ENCODE peak calls at places on chromosomes 11 and 22, in ten cellular contexts. One of them, this sample, is unnamed.
A peak's percentile ranks its signal among the peaks of the same experiment; 100 is the strongest.

GRCh38 chr11:5891216-5891800 is 1.7 kb upstream of the OR52E5 start:
- DNase-seq in BJ: no peak
- DNase-seq in fibroblast of pulmonary artery: peak; percentile 29
- DNase-seq in choroid plexus epithelial cell: peak; percentile 30
- DNase-seq in cardiac fibroblast: peak; percentile 36
- DNase-seq in astrocyte of the spinal cord: peak; percentile 4
- DNase-seq in fibroblast of lung: peak; percentile 16
- DNase-seq in CD8-positive, alpha-beta T cell: no peak
- DNase-seq in brain microvascular endothelial cell: no peak
- DNase-seq in lower lobe of right lung: no peak
- DNase-seq in this sample: peak; percentile 4

GRCh38 chr22:25923952-25924351 is 182.0 kb downstream of the MYO18B start:
- DNase-seq in fibroblast of pulmonary artery: no peak
- DNase-seq in fibroblast of lung: no peak
- DNase-seq in choroid plexus epithelial cell: no peak
- DNase-seq in BJ: no peak
- DNase-seq in CD8-positive, alpha-beta T cell: no peak
- DNase-seq in brain microvascular endothelial cell: no peak
- DNase-seq in astrocyte of the spinal cord: no peak
- DNase-seq in cardiac fibroblast: no peak
- DNase-seq in lower lobe of right lung: no peak
- DNase-seq in this sample: no peak

GRCh38 chr11:15590131-15590530 is 475.4 kb downstream of the INSC start:
- DNase-seq in BJ: no peak
- DNase-seq in CD8-positive, alpha-beta T cell: no peak
- DNase-seq in brain microvascular endothelial cell: no peak
- DNase-seq in lower lobe of right lung: no peak
- DNase-seq in fibroblast of lung: peak; percentile 36
- DNase-seq in cardiac fibroblast: no peak
- DNase-seq in choroid plexus epithelial cell: no peak
- DNase-seq in fibroblast of pulmonary artery: no peak
- DNase-seq in astrocyte of the spinal cord: no peak
- DNase-seq in this sample: peak; percentile 8

GRCh38 chr22:38707346-38707745 is 1.6 kb downstream of the GTPBP1 start:
- DNase-seq in fibroblast of lung: peak; percentile 22
- DNase-seq in choroid plexus epithelial cell: peak; percentile 64
- DNase-seq in brain microvascular endothelial cell: no peak
- DNase-seq in CD8-positive, alpha-beta T cell: no peak
- DNase-seq in BJ: no peak
- DNase-seq in fibroblast of pulmonary artery: peak; percentile 58
- DNase-seq in cardiac fibroblast: peak; percentile 32
- DNase-seq in lower lobe of right lung: no peak
- DNase-seq in astrocyte of the spinal cord: peak; percentile 15
- DNase-seq in this sample: no peak

GRCh38 chr22:48663297-48663696 is 1164.4 kb downstream of the BRD1 start:
- DNase-seq in fibroblast of lung: no peak
- DNase-seq in astrocyte of the spinal cord: no peak
- DNase-seq in brain microvascular endothelial cell: no peak
- DNase-seq in lower lobe of right lung: no peak
- DNase-seq in BJ: no peak
- DNase-seq in cardiac fibroblast: no peak
- DNase-seq in fibroblast of pulmonary artery: peak; percentile 0
- DNase-seq in CD8-positive, alpha-beta T cell: no peak
- DNase-seq in choroid plexus epithelial cell: no peak
- DNase-seq in this sample: no peak

GRCh38 chr22:47298017-47298820 is 535.8 kb downstream of the TBC1D22A start:
- DNase-seq in CD8-positive, alpha-beta T cell: no peak
- DNase-seq in astrocyte of the spinal cord: no peak
- DNase-seq in brain microvascular endothelial cell: no peak
- DNase-seq in lower lobe of right lung: no peak
- DNase-seq in fibroblast of pulmonary artery: no peak
- DNase-seq in fibroblast of lung: peak; percentile 43
- DNase-seq in BJ: no peak
- DNase-seq in choroid plexus epithelial cell: peak; percentile 12
- DNase-seq in cardiac fibroblast: peak; percentile 7
- DNase-seq in this sample: no peak

GRCh38 chr22:47071812-47072641 is 309.6 kb downstream of the TBC1D22A start:
- DNase-seq in fibroblast of pulmonary artery: no peak
- DNase-seq in choroid plexus epithelial cell: no peak
- DNase-seq in cardiac fibroblast: no peak
- DNase-seq in CD8-positive, alpha-beta T cell: no peak
- DNase-seq in astrocyte of the spinal cord: no peak
- DNase-seq in brain microvascular endothelial cell: no peak
- DNase-seq in BJ: no peak
- DNase-seq in lower lobe of right lung: no peak
- DNase-seq in fibroblast of lung: no peak
- DNase-seq in this sample: no peak

GRCh38 chr11:31956310-31956709 is 134.6 kb upstream of the RCN1 start:
- DNase-seq in lower lobe of right lung: no peak
- DNase-seq in CD8-positive, alpha-beta T cell: no peak
- DNase-seq in cardiac fibroblast: no peak
- DNase-seq in BJ: no peak
- DNase-seq in brain microvascular endothelial cell: peak; percentile 18
- DNase-seq in astrocyte of the spinal cord: peak; percentile 8
- DNase-seq in choroid plexus epithelial cell: no peak
- DNase-seq in fibroblast of pulmonary artery: no peak
- DNase-seq in fibroblast of lung: no peak
- DNase-seq in this sample: no peak

DNA sequence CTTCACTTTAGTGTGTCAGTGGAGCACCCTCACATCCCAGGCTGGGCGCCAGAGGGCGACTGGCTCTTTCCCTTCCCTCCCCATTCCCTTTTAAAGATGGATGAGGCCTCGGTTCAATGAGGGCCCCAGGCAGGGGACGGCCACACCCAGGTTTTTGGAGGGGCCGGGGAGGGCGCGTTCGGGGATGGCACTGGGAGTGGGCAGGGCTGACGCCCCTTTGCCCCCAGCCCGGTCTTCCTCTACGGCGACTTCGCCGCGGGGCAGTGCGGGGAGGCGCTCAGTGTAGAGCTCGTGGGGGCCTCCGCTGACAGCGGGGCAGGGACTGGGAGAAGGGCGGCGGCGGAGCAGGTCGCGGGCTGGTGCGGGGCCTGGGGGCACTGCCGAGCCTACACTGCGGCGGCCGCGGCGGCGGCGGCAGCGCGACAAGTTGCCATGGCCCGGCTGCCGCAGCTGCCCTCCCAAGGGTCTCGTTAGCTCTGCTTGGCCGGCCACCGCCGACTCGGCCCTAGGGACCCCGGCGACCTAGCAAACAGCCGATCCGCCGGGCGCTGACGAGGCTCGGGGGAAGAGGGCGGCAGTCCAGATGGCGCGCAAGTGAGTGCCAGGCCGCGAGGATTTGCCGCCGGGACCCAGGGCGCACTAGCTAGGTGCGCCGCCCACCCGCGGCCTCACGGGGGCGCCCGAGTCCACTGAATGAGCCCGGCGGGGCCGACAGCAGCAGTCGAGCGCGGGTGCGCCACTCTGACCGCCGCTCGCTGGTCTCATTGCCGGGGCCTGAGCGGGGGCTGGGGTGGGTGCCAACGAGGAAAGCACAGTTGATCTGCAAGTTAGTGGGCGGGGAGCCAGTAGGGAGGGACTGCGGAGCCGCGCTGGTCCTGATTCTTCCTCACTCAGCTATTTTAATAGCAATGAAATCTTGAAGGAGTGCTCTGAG is 92.7 kb downstream of the RRM1 start:
- DNase-seq in lower lobe of right lung: peak; percentile 92
- DNase-seq in brain microvascular endothelial cell: peak; percentile 68
- DNase-seq in cardiac fibroblast: peak; percentile 96
- DNase-seq in BJ: peak; percentile 39
- DNase-seq in fibroblast of pulmonary artery: peak; percentile 86
- DNase-seq in choroid plexus epithelial cell: peak; percentile 81
- DNase-seq in astrocyte of the spinal cord: peak; percentile 87
- DNase-seq in fibroblast of lung: peak; percentile 90
- DNase-seq in CD8-positive, alpha-beta T cell: peak; percentile 72
- DNase-seq in this sample: peak; percentile 79
- H3K4me3 ChIP-seq in lower lobe of right lung: peak overlapping the region; percentile 65
- H3K4me3 ChIP-seq in brain microvascular endothelial cell: peak overlapping the region; percentile 70
- H3K4me3 ChIP-seq in cardiac fibroblast: peak overlapping the region; percentile 60
- H3K4me3 ChIP-seq in BJ: peak overlapping the region; percentile 60
- H3K4me3 ChIP-seq in fibroblast of pulmonary artery: peak overlapping the region; percentile 63
- H3K4me3 ChIP-seq in choroid plexus epithelial cell: peak overlapping the region; percentile 71
- H3K4me3 ChIP-seq in astrocyte of the spinal cord: peak overlapping the region; percentile 57
- H3K4me3 ChIP-seq in fibroblast of lung: peak overlapping the region; percentile 64
- H3K4me3 ChIP-seq in CD8-positive, alpha-beta T cell: peak overlapping the region; percentile 50
- H3K4me3 ChIP-seq in this sample: peak overlapping the region; percentile 62

GRCh38 chr11:3047637-3048036 is 9.6 kb downstream of the CARS1 start:
- DNase-seq in fibroblast of pulmonary artery: no peak
- DNase-seq in BJ: no peak
- DNase-seq in cardiac fibroblast: no peak
- DNase-seq in CD8-positive, alpha-beta T cell: no peak
- DNase-seq in choroid plexus epithelial cell: no peak
- DNase-seq in lower lobe of right lung: no peak
- DNase-seq in brain microvascular endothelial cell: no peak
- DNase-seq in astrocyte of the spinal cord: no peak
- DNase-seq in fibroblast of lung: no peak
- DNase-seq in this sample: no peak

GRCh38 chr11:3052109-3052479 is 5.1 kb downstream of the CARS1 start:
- DNase-seq in astrocyte of the spinal cord: no peak
- DNase-seq in BJ: no peak
- DNase-seq in choroid plexus epithelial cell: no peak
- DNase-seq in cardiac fibroblast: no peak
- DNase-seq in CD8-positive, alpha-beta T cell: no peak
- DNase-seq in lower lobe of right lung: no peak
- DNase-seq in brain microvascular endothelial cell: no peak
- DNase-seq in fibroblast of pulmonary artery: no peak
- DNase-seq in fibroblast of lung: no peak
- DNase-seq in this sample: peak; percentile 19

GRCh38 chr11:3050386-3051325 is 6.6 kb downstream of the CARS1 start:
- DNase-seq in CD8-positive, alpha-beta T cell: no peak
- DNase-seq in lower lobe of right lung: no peak
- DNase-seq in fibroblast of lung: no peak
- DNase-seq in astrocyte of the spinal cord: no peak
- DNase-seq in BJ: no peak
- DNase-seq in fibroblast of pulmonary artery: no peak
- DNase-seq in brain microvascular endothelial cell: no peak
- DNase-seq in cardiac fibroblast: no peak
- DNase-seq in choroid plexus epithelial cell: no peak
- DNase-seq in this sample: no peak

GRCh38 chr11:3051435-3052108 is 5.7 kb downstream of the CARS1 start:
- DNase-seq in BJ: no peak
- DNase-seq in CD8-positive, alpha-beta T cell: no peak
- DNase-seq in astrocyte of the spinal cord: no peak
- DNase-seq in choroid plexus epithelial cell: peak; percentile 37
- DNase-seq in fibroblast of pulmonary artery: no peak
- DNase-seq in cardiac fibroblast: no peak
- DNase-seq in brain microvascular endothelial cell: no peak
- DNase-seq in fibroblast of lung: no peak
- DNase-seq in lower lobe of right lung: no peak
- DNase-seq in this sample: peak; percentile 48

DNA sequence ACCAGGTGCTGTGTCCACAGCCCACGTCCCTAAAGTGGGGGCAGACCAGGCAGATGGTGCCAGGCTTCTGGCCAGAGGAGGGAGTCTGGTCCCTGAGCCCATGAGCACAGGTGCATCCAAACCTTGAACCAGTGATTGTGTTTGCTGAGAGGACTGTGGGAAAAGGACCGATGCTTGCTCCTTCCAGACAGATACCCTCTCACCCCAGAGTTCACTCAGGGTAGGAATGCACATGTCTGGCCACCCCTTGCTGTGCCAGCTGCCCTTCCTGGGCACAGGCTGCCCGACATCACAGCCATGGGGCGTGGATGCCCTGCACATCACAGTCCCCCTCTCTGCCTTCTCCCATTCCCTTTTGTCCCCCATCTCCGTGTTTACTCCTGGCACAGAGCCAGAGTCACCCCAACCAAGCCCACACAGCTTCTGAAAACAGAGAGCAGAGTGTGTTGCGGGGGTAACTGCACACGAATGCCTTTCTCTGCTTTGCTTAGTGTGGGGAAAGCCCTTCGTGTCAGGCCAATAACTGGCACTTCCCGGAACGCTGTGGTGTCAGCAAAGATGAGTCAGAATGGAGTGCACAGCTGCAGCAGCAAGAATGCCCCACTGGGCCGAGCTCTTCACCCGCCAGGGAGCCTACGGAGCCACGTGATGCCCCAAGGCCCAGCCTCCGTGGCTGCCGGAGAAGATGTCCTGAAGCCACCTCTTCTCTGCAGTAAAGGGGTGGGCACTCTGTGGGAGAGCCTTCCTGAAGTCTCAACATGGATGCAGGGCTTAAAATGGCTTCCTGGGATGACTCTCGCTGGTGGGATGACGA is 7.6 kb downstream of the CARS1 start:
- DNase-seq in astrocyte of the spinal cord: peak; percentile 95
- DNase-seq in lower lobe of right lung: peak; percentile 67
- DNase-seq in BJ: peak; percentile 78
- DNase-seq in cardiac fibroblast: peak; percentile 96
- DNase-seq in fibroblast of lung: peak; percentile 95
- DNase-seq in CD8-positive, alpha-beta T cell: peak; percentile 41
- DNase-seq in fibroblast of pulmonary artery: peak; percentile 94
- DNase-seq in choroid plexus epithelial cell: peak; percentile 98
- DNase-seq in brain microvascular endothelial cell: peak; percentile 93
- DNase-seq in this sample: peak; percentile 98
- TF ChIP-seq CTCF in astrocyte of the spinal cord: peak; percentile 42
- TF ChIP-seq CTCF in lower lobe of right lung: peak; percentile 31
- TF ChIP-seq CTCF in BJ: peak; percentile 45
- TF ChIP-seq CTCF in cardiac fibroblast: peak; percentile 43
- TF ChIP-seq CTCF in fibroblast of lung: no peak
- TF ChIP-seq CTCF in CD8-positive, alpha-beta T cell: no peak
- TF ChIP-seq CTCF in fibroblast of pulmonary artery: peak; percentile 37
- TF ChIP-seq CTCF in choroid plexus epithelial cell: peak; percentile 48
- TF ChIP-seq CTCF in brain microvascular endothelial cell: peak; percentile 67
- TF ChIP-seq CTCF in this sample: peak; percentile 15

GRCh38 chr22:40651057-40651456 is 14.5 kb upstream of the MRTFA start:
- DNase-seq in brain microvascular endothelial cell: no peak
- DNase-seq in astrocyte of the spinal cord: no peak
- DNase-seq in BJ: no peak
- DNase-seq in cardiac fibroblast: no peak
- DNase-seq in choroid plexus epithelial cell: no peak
- DNase-seq in CD8-positive, alpha-beta T cell: no peak
- DNase-seq in fibroblast of lung: no peak
- DNase-seq in lower lobe of right lung: no peak
- DNase-seq in fibroblast of pulmonary artery: no peak
- DNase-seq in this sample: no peak
- H3K4me3 ChIP-seq in brain microvascular endothelial cell: no peak overlapping the region
- H3K4me3 ChIP-seq in astrocyte of the spinal cord: no peak overlapping the region
- H3K4me3 ChIP-seq in BJ: no peak overlapping the region
- H3K4me3 ChIP-seq in cardiac fibroblast: peak overlapping the region; percentile 79
- H3K4me3 ChIP-seq in choroid plexus epithelial cell: no peak overlapping the region
- H3K4me3 ChIP-seq in CD8-positive, alpha-beta T cell: no peak overlapping the region
- H3K4me3 ChIP-seq in fibroblast of lung: peak overlapping the region; percentile 77
- H3K4me3 ChIP-seq in lower lobe of right lung: peak overlapping the region; percentile 56
- H3K4me3 ChIP-seq in fibroblast of pulmonary artery: no peak overlapping the region
- H3K4me3 ChIP-seq in this sample: peak overlapping the region; percentile 67

DNA sequence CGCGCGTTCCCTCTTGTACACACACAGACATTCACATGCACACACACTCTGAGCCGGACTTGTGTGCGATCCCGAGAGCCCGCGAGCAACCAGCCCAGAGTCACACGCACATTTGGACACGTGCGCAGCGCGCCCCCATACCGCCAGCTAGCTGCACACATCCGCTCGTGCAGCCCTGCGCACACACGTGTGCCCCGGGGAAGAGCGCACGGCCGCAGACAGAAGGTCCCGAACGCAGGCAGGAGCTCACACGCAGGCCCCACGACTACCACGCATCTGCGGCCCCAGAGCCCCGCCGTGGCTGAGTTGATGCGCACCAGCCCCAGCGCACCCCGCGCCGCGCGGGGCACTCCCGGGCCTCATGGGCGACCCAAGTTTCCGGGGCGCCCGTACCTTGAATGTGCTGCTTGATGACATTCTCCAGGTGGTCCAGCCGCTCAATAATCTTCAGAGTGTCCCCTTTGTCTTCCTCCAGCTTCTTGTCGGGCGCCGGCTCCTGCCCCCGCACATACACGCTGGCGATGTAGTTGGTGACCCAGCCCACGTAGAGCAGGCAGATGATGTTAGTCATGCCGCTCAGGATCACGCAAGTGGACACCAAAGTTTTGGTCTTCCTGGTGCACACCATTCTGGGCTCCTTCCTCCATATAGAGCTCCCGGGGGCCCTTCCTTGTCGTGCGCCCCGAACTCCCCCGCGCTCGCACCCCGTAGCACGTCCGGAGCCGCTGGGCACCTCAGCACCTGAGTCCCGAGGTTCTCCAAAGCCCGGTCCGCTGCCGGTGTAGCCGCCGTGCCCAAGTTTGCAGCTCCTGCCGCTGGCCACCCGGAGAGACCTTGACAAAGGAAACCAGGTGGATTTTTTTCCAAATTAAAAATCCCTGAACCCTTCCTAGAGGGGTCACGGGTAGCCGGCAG is 582 bp downstream of the GALNT18 start:
- DNase-seq in fibroblast of lung: peak; percentile 35
- DNase-seq in cardiac fibroblast: peak; percentile 13
- DNase-seq in astrocyte of the spinal cord: peak; percentile 3
- DNase-seq in CD8-positive, alpha-beta T cell: no peak
- DNase-seq in BJ: no peak
- DNase-seq in choroid plexus epithelial cell: peak; percentile 7
- DNase-seq in lower lobe of right lung: peak; percentile 55
- DNase-seq in brain microvascular endothelial cell: no peak
- DNase-seq in fibroblast of pulmonary artery: no peak
- DNase-seq in this sample: peak; percentile 18
- TF ChIP-seq CTCF in fibroblast of lung: no peak
- TF ChIP-seq CTCF in cardiac fibroblast: no peak
- TF ChIP-seq CTCF in astrocyte of the spinal cord: peak; percentile 7
- TF ChIP-seq CTCF in CD8-positive, alpha-beta T cell: no peak
- TF ChIP-seq CTCF in BJ: peak; percentile 21
- TF ChIP-seq CTCF in choroid plexus epithelial cell: no peak
- TF ChIP-seq CTCF in lower lobe of right lung: no peak
- TF ChIP-seq CTCF in brain microvascular endothelial cell: no peak
- TF ChIP-seq CTCF in fibroblast of pulmonary artery: no peak
- TF ChIP-seq CTCF in this sample: no peak